ENCODE peak calls at places on chromosomes 12 and 14, in five cellular contexts. X is naive thymus-derived CD4-positive, alpha-beta T cell; M is transverse colon; S is A549; K is colonic mucosa. W is an unnamed sample.

GRCh38 chr14:93039649-93040315 is 75.9 kb downstream of the ITPK1 start:
- DNase-seq in X (no peak), M (no peak), S (no peak), K (no peak), W (no peak)

GRCh38 chr14:99247091-99247729 is 24.8 kb downstream of the BCL11B start:
- DNase-seq in X (no peak), M (no peak), S (no peak), K (no peak), W (no peak)

GRCh38 chr12:43060738-43061137 is 471.2 kb upstream of the PRICKLE1 start:
- DNase-seq in X (no peak), M (no peak), S (no peak), K (no peak), W (no peak)

GRCh38 chr12:870378-870777 is 79.1 kb downstream of the RAD52 start:
- DNase-seq in X (no peak), M (no peak), S (no peak), K (no peak), W (no peak)

GRCh38 chr14:97021571-97022171 is 224.5 kb downstream of the VRK1 start:
- DNase-seq in X (no peak), M (no peak), S (peak; percentile 33), K (no peak), W (no peak)

GRCh38 chr14:95527392-95528002 is 7.4 kb upstream of the GLRX5 start:
- DNase-seq in X (peak; percentile 60), M (peak; percentile 65), S (peak; percentile 44), K (peak; percentile 76), W (no peak)

GRCh38 chr12:16344269-16344668 is 3.2 kb upstream of the MGST1 start:
- DNase-seq in X (no peak), M (no peak), S (no peak), K (no peak), W (no peak)

GRCh38 chr12:62581288-62582064 is 114.8 kb downstream of the MON2 start:
- DNase-seq in X (peak; percentile 21), M (no peak), S (peak; percentile 74), K (no peak), W (no peak)

GRCh38 chr12:10031771-10032175 is 1.3 kb downstream of the CLEC9A start:
- DNase-seq in X (no peak), M (no peak), S (peak; percentile 61), K (no peak), W (no peak)

GRCh38 chr12:48996794-48997718 is 2.1 kb downstream of the DDN start:
- DNase-seq in X (peak; percentile 59), M (peak; percentile 82), S (peak; percentile 83), K (peak; percentile 82), W (peak; percentile 69)

GRCh38 chr14:102507891-102508312 is 1.7 kb downstream of the ANKRD9 start:
- DNase-seq in X (no peak), M (no peak), S (peak; percentile 29), K (no peak), W (no peak)
- H3K4me3 ChIP-seq in X (no peak overlapping the region), M (peak overlapping the region; percentile 69), S (no peak overlapping the region), K (peak overlapping the region; percentile 47), W (no peak overlapping the region)

DNA sequence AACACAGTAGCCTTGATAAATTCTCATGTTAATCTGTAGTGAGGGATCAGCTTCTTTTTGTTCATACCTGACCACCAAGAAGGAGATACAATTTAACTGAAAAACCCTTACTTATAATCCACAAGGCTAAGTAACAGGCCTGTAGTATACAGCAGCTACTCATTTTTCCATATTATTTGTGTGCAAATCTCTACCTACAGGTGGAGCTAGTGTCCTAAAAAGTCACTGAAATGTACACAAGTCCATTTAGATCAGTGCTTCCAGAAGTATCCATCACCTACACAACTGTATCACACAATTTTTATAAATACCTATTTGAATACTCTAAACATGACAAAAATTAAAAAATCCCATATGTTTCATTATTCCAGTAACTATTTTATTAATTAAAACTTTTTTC is 173.2 kb downstream of the SLC35F4 start:
- DNase-seq in X (no peak), M (no peak), S (peak; percentile 65), K (no peak), W (no peak)
- H3K27ac ChIP-seq in X (no peak overlapping the region), M (no peak overlapping the region), S (no peak overlapping the region), K (no peak overlapping the region), W (no peak overlapping the region)

DNA sequence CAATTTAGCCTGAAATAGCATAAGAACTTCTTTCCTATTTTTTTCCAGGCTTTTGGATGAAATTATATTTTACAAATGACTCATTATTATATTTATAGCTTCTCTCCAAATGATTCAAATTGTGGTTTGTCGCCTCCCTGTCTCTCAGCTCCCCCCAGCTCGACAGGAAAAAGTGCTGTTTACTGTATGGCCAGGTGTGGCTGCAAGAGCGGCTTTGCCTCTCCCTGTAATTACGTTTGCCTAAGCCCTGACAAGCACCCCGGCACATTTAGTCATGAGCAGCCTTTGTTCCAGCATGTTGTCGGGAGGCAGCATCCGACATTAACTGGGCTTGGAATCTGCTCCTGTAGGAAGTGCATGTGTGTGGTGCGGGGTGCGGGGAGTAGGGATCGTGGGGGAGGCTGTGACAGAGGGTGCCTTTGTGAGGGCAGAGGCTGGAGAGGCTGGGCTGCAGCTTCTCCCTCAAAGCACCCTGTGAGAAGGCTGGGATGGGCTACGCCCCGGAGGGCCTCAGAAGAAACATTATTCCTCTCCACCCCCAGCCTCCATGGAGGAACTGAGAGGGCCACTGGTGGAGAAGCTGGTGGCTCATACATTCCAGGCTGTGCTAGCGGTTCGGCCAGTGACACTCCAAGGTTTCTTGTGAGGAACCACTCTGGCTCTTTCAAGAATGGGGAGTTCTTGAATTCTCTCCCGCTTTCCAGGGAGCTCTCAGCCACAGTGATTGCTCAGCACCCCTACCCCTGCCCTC is 42.1 kb upstream of the CTDSP2 start:
- DNase-seq in X (peak; percentile 28), M (peak; percentile 83), S (no peak), K (peak; percentile 84), W (peak; percentile 81)
- H3K4me3 ChIP-seq in X (no peak overlapping the region), M (no peak overlapping the region), S (no peak overlapping the region), K (no peak overlapping the region), W (no peak overlapping the region)

DNA sequence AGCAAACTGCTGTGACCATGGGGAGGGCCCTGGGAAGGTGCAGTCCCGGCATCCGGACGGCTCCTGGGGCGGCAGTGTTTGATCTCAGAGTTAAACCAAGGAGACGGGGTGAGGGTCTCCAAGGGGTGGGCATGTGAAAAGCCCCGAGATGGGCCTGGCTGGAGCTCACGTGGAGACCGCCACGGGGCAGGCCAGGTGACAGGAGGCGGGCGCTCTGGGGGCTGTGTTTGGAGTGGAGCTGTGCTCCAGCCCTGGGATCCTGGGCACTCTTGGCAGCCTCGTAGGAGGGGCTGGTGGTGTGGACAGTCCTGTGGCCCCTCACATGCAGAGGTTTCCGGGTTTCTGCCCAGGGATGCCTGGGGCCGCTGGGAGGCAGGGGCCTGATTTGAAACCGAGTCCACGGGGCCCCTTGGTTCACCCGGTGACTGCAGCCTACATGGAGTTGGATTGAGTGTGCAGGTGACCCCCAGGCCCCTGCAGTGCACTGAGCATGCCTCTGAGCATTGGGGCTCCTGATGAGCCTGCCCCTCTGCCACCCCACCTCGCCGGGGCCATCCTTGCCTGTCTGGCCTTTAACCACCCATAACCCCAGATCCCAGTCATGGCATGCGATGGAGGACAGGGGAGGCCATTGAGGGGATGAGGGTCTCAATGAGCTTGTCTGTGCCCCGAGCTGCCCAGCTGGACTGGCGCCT is 8.4 kb downstream of the KIF26A start:
- DNase-seq in X (no peak), M (no peak), S (no peak), K (no peak), W (no peak)
- H3K27ac ChIP-seq in X (no peak overlapping the region), M (no peak overlapping the region), S (no peak overlapping the region), K (no peak overlapping the region), W (no peak overlapping the region)

GRCh38 chr12:76546889-76547288 is 12.7 kb downstream of the OSBPL8 start:
- DNase-seq in X (no peak), M (no peak), S (no peak), K (no peak), W (no peak)

GRCh38 chr12:76547526-76547925 is 12.0 kb downstream of the OSBPL8 start:
- DNase-seq in X (no peak), M (no peak), S (no peak), K (no peak), W (no peak)

GRCh38 chr12:76545486-76545885 is 14.1 kb downstream of the OSBPL8 start:
- DNase-seq in X (no peak), M (no peak), S (no peak), K (no peak), W (no peak)

GRCh38 chr12:76549131-76549530 is 10.4 kb downstream of the OSBPL8 start:
- DNase-seq in X (no peak), M (no peak), S (no peak), K (no peak), W (no peak)

DNA sequence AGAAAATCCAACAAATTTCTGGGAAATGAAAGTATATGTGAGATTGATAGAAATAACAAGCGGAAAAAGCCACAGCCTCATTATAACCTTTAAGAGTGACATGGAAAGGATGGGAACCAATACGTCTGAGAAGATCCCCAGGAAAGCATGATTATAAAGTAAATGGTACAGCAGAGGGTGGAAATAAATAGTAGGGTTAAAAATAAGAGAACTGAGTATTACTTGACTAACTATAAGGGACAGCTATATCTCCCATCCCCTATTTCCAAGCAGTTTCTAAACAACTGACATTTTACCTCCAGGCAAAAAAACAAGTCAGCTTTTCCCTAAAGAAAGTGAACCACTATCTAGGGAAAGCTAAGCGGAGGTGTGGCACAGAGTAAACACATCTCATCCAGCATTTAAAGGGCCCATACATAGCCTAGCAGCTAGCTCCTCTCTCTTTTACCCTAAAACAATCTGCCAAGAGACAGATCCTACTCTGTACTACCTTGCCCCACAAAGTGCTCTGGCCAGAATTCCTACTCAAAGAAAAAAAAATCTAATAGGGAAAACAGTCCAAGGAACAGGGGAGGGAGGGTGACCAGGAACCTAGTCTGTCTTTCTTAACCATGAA is 11.2 kb downstream of the OSBPL8 start:
- DNase-seq in X (no peak), M (no peak), S (peak; percentile 24), K (no peak), W (no peak)
- H3K4me3 ChIP-seq in X (no peak overlapping the region), M (no peak overlapping the region), S (no peak overlapping the region), K (no peak overlapping the region), W (no peak overlapping the region)